ENCODE peak calls at places on chromosomes 5 and 9, in ten cellular contexts. N is left lung, O is fibroblast of mammary gland, H is progenitor cell of endocrine pancreas, I is cardiac fibroblast, S is left ventricle myocardium inferior, Y is HCT116, T is GM10248, V is GM13976, A is PC-9. Q is an unnamed sample.

GRCh38 chr9:131621551-131622321 is 76.4 kb downstream of the PRRT1B start:
- DNase-seq in Y (no peak), T (peak), N (no peak), H (no peak), O (no peak), I (no peak), V (peak), A (no peak), S (no peak), Q (no peak)

GRCh38 chr5:134575316-134575715 is 49.8 kb downstream of the JADE2 start:
- DNase-seq in O (no peak), S (no peak), A (no peak), H (no peak), Y (no peak), N (no peak), V (no peak), T (no peak), I (no peak), Q (no peak)

GRCh38 chr5:146137967-146138403 is 32.6 kb upstream of the PLAC8L1 start:
- DNase-seq in A (peak), V (no peak), I (peak), Y (no peak), T (no peak), N (peak), S (no peak), H (no peak), O (peak), Q (peak)

GRCh38 chr9:134807726-134808125 is 72.9 kb upstream of the FCN2 start:
- DNase-seq in I (peak), T (no peak), H (no peak), A (no peak), O (peak), V (no peak), S (no peak), Y (no peak), N (no peak), Q (no peak)

GRCh38 chr5:6317133-6317532 is 61.2 kb downstream of the MED10 start:
- DNase-seq in O (no peak), I (no peak), H (no peak), A (no peak), N (no peak), Y (no peak), V (no peak), S (no peak), T (no peak), Q (no peak)

GRCh38 chr5:67246108-67246507 is 49.5 kb upstream of the CD180 start:
- DNase-seq in H (no peak), V (peak), T (peak), O (peak), N (no peak), I (peak), S (no peak), Y (peak), A (no peak), Q (peak)

GRCh38 chr9:114525505-114525904 is 20.2 kb upstream of the WHRN start:
- DNase-seq in S (no peak), Y (peak), A (no peak), T (no peak), I (no peak), N (no peak), V (no peak), H (no peak), O (peak), Q (peak)

GRCh38 chr9:133454943-133455673 is 4.7 kb upstream of the CACFD1 start:
- DNase-seq in I (no peak), H (no peak), N (no peak), A (no peak), T (no peak), O (no peak), V (no peak), Y (no peak), S (no peak), Q (no peak)

GRCh38 chr5:23332650-23333251 is 174.7 kb upstream of the PRDM9 start:
- DNase-seq in H (no peak), Y (no peak), T (no peak), V (peak), O (peak), N (no peak), S (no peak), A (no peak), I (peak), Q (peak)
- TF ChIP-seq CTCF in H (peak), Y (no peak), T (no peak), V (no peak), O (peak), N (no peak), S (peak), A (peak), I (peak), Q (peak)

DNA sequence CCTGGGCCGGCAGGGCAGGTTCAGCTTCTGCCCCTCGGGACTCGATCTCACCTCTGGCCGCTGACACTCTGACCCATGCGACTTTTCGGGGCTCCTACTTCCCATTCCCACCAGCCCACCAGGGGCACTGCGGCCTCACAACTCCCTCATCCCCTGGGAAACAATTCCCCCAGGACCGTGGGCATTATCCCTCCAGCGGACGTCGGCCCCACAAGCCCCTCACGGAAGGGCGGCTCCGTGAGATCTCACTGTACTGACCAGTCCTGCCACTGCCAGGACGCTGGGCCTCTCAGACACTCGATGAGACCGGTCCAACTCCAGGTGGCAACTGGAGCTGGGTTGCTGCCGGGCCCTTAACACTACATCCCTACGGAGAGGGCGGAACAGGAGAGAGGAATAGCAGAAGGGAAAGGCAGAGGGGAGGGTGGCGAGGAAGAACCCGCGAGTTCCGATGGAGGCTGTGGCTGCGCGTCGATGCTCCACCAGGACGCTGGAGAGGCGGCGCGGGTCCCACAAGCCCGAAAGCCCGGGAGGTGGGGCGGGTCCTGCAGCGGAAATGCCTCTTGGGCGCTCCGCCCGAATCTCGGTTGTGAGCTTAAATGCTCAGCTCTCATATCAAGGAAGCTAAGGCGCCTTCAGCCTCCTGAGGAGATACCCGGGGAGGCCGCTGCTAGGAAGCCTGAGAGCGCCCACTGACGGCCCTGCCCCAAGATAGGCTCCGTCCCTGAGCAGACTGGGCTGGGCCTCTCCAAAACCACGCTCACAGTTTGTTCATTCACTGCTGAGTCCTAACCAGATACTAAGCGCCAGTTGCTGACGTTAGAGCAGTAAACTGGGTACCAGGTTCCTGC is 36.3 kb downstream of the VCP start:
- DNase-seq in N (peak), S (peak), I (peak), T (peak), H (no peak), O (peak), V (no peak), Y (no peak), A (no peak), Q (no peak)
- TF ChIP-seq CTCF in N (no peak), S (no peak), I (no peak), T (no peak), H (no peak), O (peak), V (no peak), Y (no peak), A (no peak), Q (no peak)

DNA sequence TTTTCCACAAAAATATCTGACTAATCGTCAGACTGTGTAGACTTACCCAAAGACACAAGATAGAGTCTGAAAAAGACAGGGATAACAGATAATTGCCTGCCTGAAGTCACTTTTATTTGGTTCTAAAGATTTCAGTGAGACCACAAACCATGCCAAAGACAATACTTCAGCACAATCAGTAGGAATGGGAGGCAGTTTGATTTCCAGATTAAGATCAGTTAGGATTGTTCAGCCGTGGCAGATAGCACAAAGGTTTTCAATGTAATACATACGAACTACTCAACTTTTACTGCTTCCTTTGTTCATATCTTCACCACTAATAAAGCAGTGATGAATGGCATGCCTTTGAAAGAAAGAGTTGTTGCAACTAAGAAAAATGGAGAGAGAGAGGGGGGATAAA is 383.9 kb upstream of the TUSC1 start:
- DNase-seq in T (no peak), I (no peak), V (no peak), Y (no peak), N (no peak), A (no peak), O (no peak), S (no peak), H (no peak), Q (no peak)
- TF ChIP-seq CTCF in T (no peak), I (no peak), V (no peak), Y (no peak), N (no peak), A (no peak), O (no peak), S (no peak), H (no peak), Q (no peak)

GRCh38 chr5:218457-219289 is 553 bp downstream of the SDHA start:
- DNase-seq in O (no peak), I (peak), T (no peak), A (peak), Y (no peak), N (peak), H (peak), V (peak), S (no peak), Q (peak)

GRCh38 chr5:217860-218456 is at the start of the genes CCDC127 and SDHA:
- DNase-seq in S (peak), N (peak), A (peak), I (peak), H (peak), Y (peak), O (peak), T (peak), V (peak), Q (peak)

GRCh38 chr5:220008-220407 is 1.9 kb downstream of the SDHA start:
- DNase-seq in O (peak), S (no peak), T (no peak), V (peak), Y (no peak), N (no peak), A (no peak), I (no peak), H (no peak), Q (peak)

GRCh38 chr5:223791-224190 is 5.7 kb downstream of the SDHA start:
- DNase-seq in H (no peak), A (no peak), I (no peak), T (no peak), O (no peak), S (no peak), N (no peak), V (no peak), Y (no peak), Q (no peak)

DNA sequence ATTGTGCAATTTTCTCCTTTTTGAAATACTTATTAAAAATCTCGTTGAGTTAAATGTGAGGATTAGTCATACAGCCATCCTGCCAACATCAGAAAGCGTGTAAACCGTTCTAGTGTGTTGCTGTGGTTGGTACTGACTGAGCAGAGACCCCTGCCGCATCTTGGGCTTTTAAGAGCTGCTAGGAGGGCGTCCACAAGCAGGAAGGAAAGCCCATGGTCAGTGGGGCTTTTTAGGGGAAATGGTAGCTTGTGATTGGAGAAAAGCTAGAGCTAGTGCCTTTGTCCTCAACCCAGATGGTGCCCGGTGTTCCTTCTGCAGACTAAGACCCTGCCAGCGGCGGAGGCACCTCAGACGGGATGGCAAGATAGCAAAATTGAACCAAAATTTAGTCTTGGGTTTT is 1.4 kb downstream of the SDHA start:
- DNase-seq in S (no peak), A (no peak), O (peak), V (peak), Y (no peak), T (no peak), H (no peak), I (no peak), N (no peak), Q (peak)
- TF ChIP-seq CTCF in S (no peak), A (no peak), O (no peak), V (no peak), Y (no peak), T (no peak), H (no peak), I (no peak), N (no peak), Q (no peak)

Q was measured in MCF 10A.